ENCODE peak calls at places on chromosomes 13 and 19, in six cellular contexts. D, G, W, Y, I and T are unnamed samples.

GRCh38 chr19:3375221-3376088 is 9.1 kb downstream of the NFIC start:
- DNase-seq in D (peak), G (peak), W (peak), Y (peak), I (peak), T (no peak)

GRCh38 chr13:46295531-46296464 is 84.1 kb downstream of the LRRC63 start:
- DNase-seq in D (peak), G (peak), W (no peak), Y (no peak), I (peak), T (peak)

GRCh38 chr13:46803586-46803985 is 6.6 kb upstream of the ESD start:
- DNase-seq in D (no peak), G (no peak), W (no peak), Y (no peak), I (no peak), T (no peak)

GRCh38 chr19:27681972-27682371 is 1531.0 kb downstream of the UQCRFS1 start:
- DNase-seq in D (no peak), G (no peak), W (no peak), Y (no peak), I (no peak), T (no peak)

GRCh38 chr19:16668176-16668575 is 7.2 kb downstream of the TMEM38A start:
- DNase-seq in D (no peak), G (no peak), W (peak), Y (no peak), I (no peak), T (no peak)

GRCh38 chr13:92716749-92717148 is 509.9 kb upstream of the GPC6 start:
- DNase-seq in D (no peak), G (no peak), W (no peak), Y (no peak), I (peak), T (no peak)

GRCh38 chr13:54636231-54636630 is 1607.6 kb downstream of the OLFM4 start:
- DNase-seq in D (no peak), G (no peak), W (no peak), Y (no peak), I (no peak), T (no peak)

GRCh38 chr19:13883665-13884064 is 6.7 kb downstream of the NANOS3 start:
- DNase-seq in D (no peak), G (no peak), W (no peak), Y (no peak), I (no peak), T (no peak)

GRCh38 chr13:51339952-51340732 is 651 bp downstream of the SERPINE3 start:
- DNase-seq in D (no peak), G (no peak), W (no peak), Y (no peak), I (no peak), T (no peak)

GRCh38 chr13:20118268-20119140 is 42.3 kb downstream of the GJA3 start:
- DNase-seq in D (peak), G (no peak), W (peak), Y (peak), I (peak), T (no peak)

GRCh38 chr19:52138614-52139290 is 986 bp downstream of the ZNF616 start:
- DNase-seq in D (no peak), G (no peak), W (no peak), Y (no peak), I (no peak), T (no peak)

GRCh38 chr13:66546534-66547379 is 683.4 kb downstream of the PCDH9 start:
- DNase-seq in D (no peak), G (no peak), W (no peak), Y (no peak), I (peak), T (no peak)

GRCh38 chr19:13382633-13382938 is 123.7 kb downstream of the CACNA1A start:
- DNase-seq in D (no peak), G (no peak), W (no peak), Y (no peak), I (no peak), T (no peak)

GRCh38 chr19:21322528-21322927 is 6.7 kb downstream of the ZNF708 start:
- DNase-seq in D (no peak), G (no peak), W (no peak), Y (no peak), I (peak), T (no peak)

GRCh38 chr19:16252459-16253205 is 54.9 kb downstream of the AP1M1 start:
- DNase-seq in D (no peak), G (peak), W (peak), Y (peak), I (no peak), T (no peak)

GRCh38 chr13:106599875-106600797 is 32.2 kb upstream of the ARGLU1 start:
- DNase-seq in D (no peak), G (no peak), W (no peak), Y (no peak), I (peak), T (peak)

GRCh38 chr19:55279376-55279772 is 536 bp downstream of the HSPBP1 start:
- DNase-seq in D (no peak), G (no peak), W (no peak), Y (no peak), I (no peak), T (no peak)

GRCh38 chr13:73913043-73913740 is 221.0 kb downstream of the KLF12 start:
- DNase-seq in D (no peak), G (no peak), W (no peak), Y (no peak), I (peak), T (no peak)

GRCh38 chr13:77980592-77980991 is 62.0 kb upstream of the EDNRB start:
- DNase-seq in D (no peak), G (peak), W (no peak), Y (no peak), I (peak), T (peak)

GRCh38 chr13:39634956-39635355 is 20.5 kb upstream of the COG6 start:
- DNase-seq in D (no peak), G (no peak), W (no peak), Y (no peak), I (no peak), T (no peak)

GRCh38 chr19:49560358-49560900 is 19.9 kb downstream of the NOSIP start:
- DNase-seq in D (no peak), G (peak), W (peak), Y (no peak), I (no peak), T (no peak)

GRCh38 chr13:114121496-114122466 is 10.6 kb downstream of the RASA3 start:
- DNase-seq in D (no peak), G (no peak), W (no peak), Y (no peak), I (no peak), T (no peak)
- H3K4me3 ChIP-seq in D (no peak), G (no peak), W (no peak), Y (no peak), I (no peak), T (no peak)

GRCh38 chr13:110064022-110064421 is 242.9 kb downstream of the COL4A1 start:
- DNase-seq in D (no peak), G (no peak), W (no peak), Y (no peak), I (no peak), T (no peak)

GRCh38 chr13:110063490-110063889 is 243.5 kb downstream of the COL4A1 start:
- DNase-seq in D (no peak), G (no peak), W (no peak), Y (no peak), I (no peak), T (no peak)

GRCh38 chr13:110061270-110061669 is 245.7 kb downstream of the COL4A1 start:
- DNase-seq in D (no peak), G (no peak), W (no peak), Y (no peak), I (no peak), T (no peak)

GRCh38 chr13:110062777-110063442 is 244.0 kb downstream of the COL4A1 start:
- DNase-seq in D (no peak), G (no peak), W (no peak), Y (no peak), I (no peak), T (no peak)

GRCh38 chr13:110062077-110062776 is 244.7 kb downstream of the COL4A1 start:
- DNase-seq in D (no peak), G (no peak), W (peak), Y (no peak), I (peak), T (peak)
- TF ChIP-seq CTCF in D (no peak), G (no peak), W (no peak), Y (no peak), I (no peak), T (no peak)

DNA sequence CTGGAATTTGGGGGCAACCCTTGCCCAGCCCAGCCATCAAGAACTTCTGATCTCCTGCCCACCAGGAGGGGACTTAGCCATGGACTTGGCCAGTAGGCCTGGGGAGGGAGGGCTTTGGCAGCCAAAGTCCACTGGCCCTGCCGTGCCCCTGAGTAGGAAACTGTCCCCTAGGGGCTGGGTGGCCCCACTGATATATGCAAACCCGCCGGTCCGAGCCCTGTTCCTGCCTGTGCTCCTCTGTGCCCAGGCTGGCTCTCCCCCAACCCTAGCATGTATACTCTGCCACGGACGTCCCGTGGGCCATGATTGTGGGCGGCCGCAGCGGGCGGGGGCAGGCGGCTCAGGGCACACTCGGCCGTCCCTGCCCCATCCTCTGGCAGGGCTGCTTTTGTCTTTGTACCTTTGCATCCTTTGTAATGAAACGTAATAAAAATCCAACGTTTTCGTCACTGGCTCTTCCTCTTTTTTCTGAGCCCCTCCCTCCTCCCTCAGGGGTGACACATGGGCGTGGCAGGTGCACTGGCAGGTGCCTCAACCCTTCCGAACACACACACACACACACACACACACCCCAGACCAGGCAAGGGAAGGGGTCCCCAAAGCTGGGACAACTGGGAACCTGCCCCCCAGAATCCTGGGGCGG is 9.1 kb downstream of the COMP start:
- DNase-seq in D (no peak), G (no peak), W (no peak), Y (no peak), I (no peak), T (no peak)
- H3K4me3 ChIP-seq in D (no peak), G (no peak), W (no peak), Y (no peak), I (no peak), T (no peak)

GRCh38 chr19:53980553-53981407 is 10.7 kb upstream of the CACNG6 start:
- DNase-seq in D (no peak), G (no peak), W (peak), Y (no peak), I (peak), T (no peak)
- TF ChIP-seq CTCF in D (no peak), G (no peak), W (no peak), Y (no peak), I (peak), T (no peak)